ENCODE peak calls at places on chromosomes 1 and 21, in eight cellular contexts. O is stomach; U is right atrium auricular region; N is tibial artery; D is A549; W is GM23248; I is upper lobe of right lung; M is naive thymus-derived CD4-positive, alpha-beta T cell. B is an unnamed sample. For H3K9me3, the result is how much of the 10 kb centered on the place peaks cover.

GRCh38 chr1:179706339-179706941 is 36.7 kb upstream of the FAM163A start:
- DNase-seq in D (peak), U (no peak), O (peak), N (no peak), I (no peak), W (peak), M (peak), B (no peak)

GRCh38 chr21:43762303-43763128 is 13.6 kb downstream of the CSTB start:
- DNase-seq in D (no peak), N (no peak), U (no peak), I (no peak), W (no peak), M (no peak), O (no peak), B (no peak)

GRCh38 chr1:210132582-210132981 is 100.0 kb upstream of the SERTAD4 start:
- DNase-seq in W (peak), D (no peak), N (no peak), M (no peak), U (no peak), O (no peak), I (no peak), B (no peak)

GRCh38 chr1:184881941-184882648 is 92.2 kb downstream of the NIBAN1 start:
- DNase-seq in O (no peak), N (no peak), I (no peak), W (peak), M (no peak), U (no peak), D (no peak), B (no peak)

GRCh38 chr1:844472-845026 is 79.2 kb upstream of the SAMD11 start:
- DNase-seq in I (no peak), N (no peak), D (no peak), W (no peak), M (peak), O (no peak), U (no peak), B (no peak)

GRCh38 chr1:1084028-1084371 is 9.9 kb upstream of the RNF223 start:
- DNase-seq in N (no peak), D (no peak), I (peak), O (no peak), U (no peak), W (no peak), M (no peak), B (no peak)

GRCh38 chr1:150194381-150195031 is 41.4 kb downstream of the ANP32E start:
- DNase-seq in U (no peak), W (peak), O (no peak), N (no peak), M (no peak), I (no peak), D (no peak), B (no peak)

GRCh38 chr1:108114026-108114599 is 86.0 kb downstream of the SLC25A24 start:
- DNase-seq in D (no peak), N (no peak), O (no peak), M (no peak), I (no peak), U (no peak), W (no peak), B (no peak)

GRCh38 chr1:171931752-171932151 is 90.5 kb downstream of the DNM3 start:
- DNase-seq in I (no peak), M (no peak), U (no peak), D (no peak), O (no peak), W (no peak), N (no peak), B (no peak)

GRCh38 chr1:27605796-27606707 is 2.1 kb upstream of the AHDC1 start:
- DNase-seq in I (no peak), D (peak), W (peak), N (no peak), M (peak), U (no peak), O (peak), B (no peak)

GRCh38 chr21:46171996-46172862 is 12.0 kb downstream of the SPATC1L start:
- DNase-seq in I (peak), W (no peak), N (peak), D (no peak), O (no peak), U (peak), M (no peak), B (no peak)

GRCh38 chr21:40049959-40050290 is 182.7 kb downstream of the PCP4 start:
- DNase-seq in I (no peak), U (no peak), D (no peak), N (no peak), M (no peak), O (no peak), W (no peak), B (no peak)

GRCh38 chr1:223135176-223135575 is 7.9 kb downstream of the TLR5 start:
- DNase-seq in I (no peak), W (peak), D (no peak), M (no peak), N (peak), O (no peak), U (no peak), B (no peak)

GRCh38 chr21:45409466-45410150 is 4.6 kb downstream of the COL18A1 start:
- DNase-seq in U (no peak), D (no peak), M (no peak), O (no peak), W (no peak), I (no peak), N (peak), B (no peak)

GRCh38 chr21:26080211-26080610 is 90.4 kb downstream of the APP start:
- DNase-seq in N (no peak), M (no peak), W (no peak), D (no peak), I (no peak), U (no peak), O (no peak), B (no peak)

GRCh38 chr21:35548904-35549615 is 500.0 kb upstream of the RUNX1 start:
- DNase-seq in O (no peak), D (no peak), M (no peak), I (no peak), W (no peak), U (no peak), N (no peak), B (no peak)

GRCh38 chr1:88191917-88192316 is 492.2 kb upstream of the PKN2 start:
- DNase-seq in I (no peak), U (no peak), D (no peak), N (no peak), M (no peak), W (no peak), O (no peak), B (no peak)

GRCh38 chr1:79460773-79461436 is 454.4 kb upstream of the ADGRL4 start:
- DNase-seq in D (no peak), I (no peak), U (no peak), O (no peak), W (no peak), N (no peak), M (no peak), B (no peak)

GRCh38 chr21:30255679-30256078 is 27.1 kb downstream of the KRTAP24-1 start:
- DNase-seq in I (no peak), O (no peak), W (no peak), M (no peak), D (no peak), U (no peak), N (no peak), B (no peak)

GRCh38 chr1:231185391-231185790 is 23.5 kb downstream of the TRIM67 start:
- DNase-seq in W (no peak), M (no peak), N (no peak), D (no peak), O (no peak), U (no peak), I (no peak), B (no peak)

GRCh38 chr1:173669491-173669941 is at the start of gene ANKRD45:
- DNase-seq in U (no peak), I (peak), D (peak), M (no peak), N (no peak), W (peak), O (no peak), B (peak)

GRCh38 chr21:45403133-45403824 is 1.7 kb upstream of the COL18A1 start:
- DNase-seq in N (peak), M (no peak), O (no peak), W (no peak), I (no peak), U (no peak), D (no peak), B (peak)

GRCh38 chr1:162388083-162388594 is 6.6 kb downstream of the C1orf226 start:
- DNase-seq in M (no peak), N (peak), D (no peak), O (no peak), U (peak), I (no peak), W (no peak), B (no peak)

GRCh38 chr1:206430031-206430983 is 40.0 kb upstream of the IKBKE start:
- DNase-seq in W (peak), I (no peak), N (no peak), D (no peak), U (no peak), O (no peak), M (no peak), B (no peak)

GRCh38 chr1:93177991-93178390 is 2.2 kb downstream of the TMED5 start:
- DNase-seq in U (no peak), O (no peak), W (peak), M (no peak), N (no peak), I (no peak), D (no peak), B (no peak)

GRCh38 chr1:61337471-61337870 is 255.1 kb downstream of the NFIA start:
- DNase-seq in U (no peak), W (peak), D (peak), M (no peak), O (no peak), I (no peak), N (no peak), B (no peak)

GRCh38 chr21:42088148-42088547 is 17.0 kb downstream of the UMODL1 start:
- DNase-seq in W (no peak), O (no peak), U (no peak), I (no peak), D (no peak), N (no peak), M (no peak), B (no peak)

GRCh38 chr1:9719978-9720722 is 68.6 kb downstream of the PIK3CD start:
- DNase-seq in M (no peak), I (no peak), O (no peak), U (no peak), D (no peak), W (no peak), N (no peak), B (no peak)

GRCh38 chr1:9715536-9716226 is 64.2 kb downstream of the PIK3CD start:
- DNase-seq in O (no peak), D (no peak), U (no peak), W (no peak), I (no peak), N (no peak), M (peak), B (no peak)

GRCh38 chr1:9716404-9717192 is 65.1 kb downstream of the PIK3CD start:
- DNase-seq in W (no peak), M (no peak), N (no peak), U (no peak), D (no peak), I (no peak), O (no peak), B (no peak)

GRCh38 chr1:9718006-9718680 is 66.6 kb downstream of the PIK3CD start:
- DNase-seq in M (no peak), N (no peak), O (no peak), W (no peak), D (no peak), U (no peak), I (no peak), B (no peak)

DNA sequence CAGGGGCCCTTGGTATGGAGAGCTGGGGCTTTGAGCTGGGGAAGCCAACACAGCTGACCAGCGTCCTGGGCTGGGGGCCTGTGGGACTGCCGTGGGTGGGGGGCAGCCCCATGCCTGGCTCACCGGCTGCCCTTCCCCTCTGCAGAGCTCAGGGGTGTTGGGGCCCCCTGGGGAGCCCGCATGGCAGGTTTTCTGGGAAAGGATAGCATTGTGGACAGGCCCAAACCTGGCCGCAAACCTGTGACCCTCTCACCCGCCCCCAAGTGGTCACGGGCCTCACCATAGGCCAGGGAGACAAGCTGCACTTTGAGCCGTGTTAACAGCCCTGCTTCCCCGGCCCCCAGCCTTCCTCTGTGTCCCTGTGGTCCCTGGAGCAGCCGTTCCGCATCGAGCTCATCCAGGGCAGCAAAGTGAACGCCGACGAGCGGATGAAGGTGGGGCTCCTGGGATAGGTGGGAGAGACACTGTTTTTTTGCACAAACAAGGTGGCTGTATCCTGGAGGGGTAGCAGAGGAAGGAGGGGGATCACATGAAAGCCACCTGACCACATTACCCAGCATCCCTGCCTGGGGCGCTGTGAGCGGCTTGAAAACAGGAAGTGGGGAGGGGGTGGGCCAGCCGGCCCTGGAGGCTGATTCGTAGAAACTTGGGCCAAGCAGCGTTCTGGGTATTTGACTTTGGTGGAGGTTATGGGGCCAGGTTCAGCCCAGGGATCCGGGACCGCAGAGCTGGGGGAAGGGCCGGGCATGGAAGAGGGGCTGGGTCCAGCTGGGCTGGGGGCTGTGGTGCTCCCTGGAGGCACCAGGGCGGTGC is 65.9 kb downstream of the PIK3CD start:
- DNase-seq in W (no peak), O (peak), U (no peak), I (peak), N (no peak), M (peak), D (no peak), B (peak)
- H3K27ac ChIP-seq in W (no peak), O (peak), U (peak), I (peak), N (no peak), M (peak), D (peak), B (peak)

GRCh38 chr21:9741343-9741742 is 780.0 kb upstream of the TPTE start:
- DNase-seq in W (no peak), D (no peak), U (no peak), I (no peak), O (no peak), N (no peak), M (no peak), B (no peak)
- H3K9me3 ChIP-seq in W (under half), D (under half), U (under half), I (under half), O (half or more), N (under half), M (under half), B (under half)

GRCh38 chr1:3908886-3909517 is 8.9 kb upstream of the C1orf174 start:
- DNase-seq in I (no peak), W (no peak), O (no peak), D (no peak), N (no peak), U (no peak), M (no peak), B (peak)
- H3K27ac ChIP-seq in I (no peak), W (no peak), O (no peak), D (no peak), N (no peak), U (no peak), M (no peak), B (no peak)

DNA sequence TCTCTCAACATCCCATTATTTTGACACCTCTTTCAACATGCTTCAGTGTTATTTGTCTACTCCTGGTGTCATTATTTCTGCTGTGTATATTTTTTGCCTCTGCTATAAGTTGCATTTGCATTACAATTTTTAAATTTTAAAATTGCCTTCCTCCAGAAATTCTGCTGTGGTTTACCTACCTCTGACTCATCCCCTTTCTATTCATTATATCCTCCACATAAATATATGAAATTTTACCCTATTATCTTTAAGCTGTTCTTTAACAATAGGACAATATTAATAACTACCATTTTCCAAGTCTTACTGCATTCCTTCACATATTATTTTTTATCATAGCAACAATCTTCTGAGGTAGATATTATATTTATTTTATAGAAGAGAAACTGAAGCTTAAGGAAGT is 178.1 kb upstream of the NRIP1 start:
- DNase-seq in M (no peak), D (no peak), O (no peak), W (peak), N (no peak), U (no peak), I (no peak), B (no peak)
- H3K9me3 ChIP-seq in M (under half), D (under half), O (under half), W (under half), N (under half), U (under half), I (under half), B (under half)

DNA sequence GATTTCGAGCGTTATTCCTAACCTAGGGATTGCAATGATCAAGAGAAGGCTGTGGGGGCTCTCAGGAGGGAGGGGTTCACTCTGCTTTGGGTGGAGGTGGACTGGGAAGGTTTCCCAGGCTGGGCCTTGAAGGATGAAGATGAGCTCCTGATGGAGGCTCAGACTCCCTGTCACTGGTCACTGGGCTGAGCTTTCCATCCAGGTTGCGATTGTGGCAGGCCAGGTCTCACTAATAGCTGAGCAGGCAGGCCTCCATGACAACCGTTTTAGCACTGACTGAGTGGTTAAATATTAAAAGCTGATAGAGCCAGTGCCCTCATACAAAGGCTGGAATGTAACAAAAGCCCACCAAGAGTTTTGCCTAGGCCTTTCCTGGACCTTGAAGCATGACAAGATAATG is 36.2 kb upstream of the EFCAB14 start:
- DNase-seq in U (no peak), N (no peak), D (no peak), O (no peak), I (no peak), M (no peak), W (no peak), B (no peak)
- H3K27ac ChIP-seq in U (no peak), N (no peak), D (no peak), O (peak), I (no peak), M (no peak), W (no peak), B (peak)

B was measured in lower lobe of right lung.